ENCODE peak calls at places on chromosome 9, in four cellular contexts. X is HTR-8/SVneo, H is C1 segment of cervical spinal cord, N is hepatic stellate cell. B is an unnamed sample.

GRCh38 chr9:136858844-136859757 is 7.0 kb downstream of the MAMDC4 start:
- DNase-seq in X (no peak), H (peak; percentile 75), N (no peak), B (no peak)

GRCh38 chr9:70352356-70352755 is 62.1 kb downstream of the KLF9 start:
- DNase-seq in H (no peak), N (no peak), X (no peak), B (no peak)

GRCh38 chr9:97982191-97982718 is 886 bp upstream of the ANP32B start:
- DNase-seq in H (no peak), N (no peak), X (no peak), B (no peak)

GRCh38 chr9:18477719-18478118 is 3.8 kb downstream of the ADAMTSL1 start:
- DNase-seq in H (no peak), X (no peak), N (no peak), B (no peak)

GRCh38 chr9:22374021-22374420 is 72.6 kb upstream of the DMRTA1 start:
- DNase-seq in H (no peak), N (no peak), X (no peak), B (no peak)

GRCh38 chr9:3906437-3907213 is 380.8 kb upstream of the RFX3 start:
- DNase-seq in H (no peak), X (peak; percentile 84), N (peak; percentile 85), B (peak; percentile 43)

GRCh38 chr9:113492343-113493079 is 29.0 kb downstream of the RGS3 start:
- DNase-seq in H (peak; percentile 8), X (no peak), N (no peak), B (no peak)

GRCh38 chr9:91048739-91049138 is 247.1 kb downstream of the SYK start:
- DNase-seq in N (no peak), X (no peak), H (no peak), B (no peak)

GRCh38 chr9:81373294-81373693 is 316.1 kb downstream of the TLE1 start:
- DNase-seq in N (no peak), H (no peak), X (no peak), B (no peak)

B was measured in HCT116.